ENCODE peak calls at places on chromosomes 12 and 14, in five cellular contexts. One of them, this sample, is unnamed.

GRCh38 chr12:11621797-11622423 is 27.6 kb upstream of the ETV6 start:
- DNase-seq in upper lobe of right lung: no peak
- DNase-seq in upper lobe of left lung: no peak
- DNase-seq in hepatocyte: no peak
- DNase-seq in pancreas: no peak
- DNase-seq in this sample: no peak

GRCh38 chr12:55972045-55972843 is 1.6 kb upstream of the RAB5B start:
- DNase-seq in upper lobe of right lung: no peak
- DNase-seq in upper lobe of left lung: peak; percentile 51
- DNase-seq in hepatocyte: peak; percentile 50
- DNase-seq in pancreas: no peak
- DNase-seq in this sample: no peak

GRCh38 chr14:51884086-51884927 is 23.9 kb downstream of the GNG2 start:
- DNase-seq in upper lobe of right lung: no peak
- DNase-seq in upper lobe of left lung: no peak
- DNase-seq in hepatocyte: no peak
- DNase-seq in pancreas: no peak
- DNase-seq in this sample: no peak

GRCh38 chr12:47808049-47808448 is 11.7 kb downstream of the HDAC7 start:
- DNase-seq in upper lobe of right lung: peak; percentile 77
- DNase-seq in upper lobe of left lung: peak; percentile 78
- DNase-seq in hepatocyte: peak; percentile 49
- DNase-seq in pancreas: no peak
- DNase-seq in this sample: no peak

GRCh38 chr12:47882796-47883546 is 21.8 kb downstream of the VDR start:
- DNase-seq in upper lobe of right lung: peak; percentile 87
- DNase-seq in upper lobe of left lung: peak; percentile 84
- DNase-seq in hepatocyte: no peak
- DNase-seq in pancreas: no peak
- DNase-seq in this sample: no peak

GRCh38 chr12:1805441-1806081 is 14.8 kb upstream of the LRTM2 start:
- DNase-seq in upper lobe of right lung: peak; percentile 55
- DNase-seq in upper lobe of left lung: no peak
- DNase-seq in hepatocyte: no peak
- DNase-seq in pancreas: peak; percentile 44
- DNase-seq in this sample: no peak

GRCh38 chr12:88416155-88416554 is 164.1 kb downstream of the KITLG start:
- DNase-seq in upper lobe of right lung: no peak
- DNase-seq in upper lobe of left lung: no peak
- DNase-seq in hepatocyte: no peak
- DNase-seq in pancreas: no peak
- DNase-seq in this sample: no peak

GRCh38 chr12:81800298-81801148 is 41.4 kb upstream of the PPFIA2 start:
- DNase-seq in upper lobe of right lung: no peak
- DNase-seq in upper lobe of left lung: no peak
- DNase-seq in hepatocyte: no peak
- DNase-seq in pancreas: no peak
- DNase-seq in this sample: no peak

GRCh38 chr14:57753821-57754220 is 112.1 kb downstream of the SLC35F4 start:
- DNase-seq in upper lobe of right lung: no peak
- DNase-seq in upper lobe of left lung: no peak
- DNase-seq in hepatocyte: no peak
- DNase-seq in pancreas: no peak
- DNase-seq in this sample: no peak

GRCh38 chr14:26328766-26329165 is 269.1 kb downstream of the NOVA1 start:
- DNase-seq in upper lobe of right lung: no peak
- DNase-seq in upper lobe of left lung: no peak
- DNase-seq in hepatocyte: peak; percentile 17
- DNase-seq in pancreas: no peak
- DNase-seq in this sample: no peak

GRCh38 chr12:104672501-104673265 is 215.9 kb downstream of the CHST11 start:
- DNase-seq in upper lobe of right lung: peak; percentile 75
- DNase-seq in upper lobe of left lung: peak; percentile 65
- DNase-seq in hepatocyte: no peak
- DNase-seq in pancreas: no peak
- DNase-seq in this sample: no peak

GRCh38 chr12:42326466-42327226 is 679 bp downstream of the PPHLN1 start:
- DNase-seq in upper lobe of right lung: no peak
- DNase-seq in upper lobe of left lung: peak; percentile 29
- DNase-seq in hepatocyte: peak; percentile 15
- DNase-seq in pancreas: no peak
- DNase-seq in this sample: no peak

GRCh38 chr12:25365340-25365730 is 114.6 kb upstream of the KRAS start:
- DNase-seq in upper lobe of right lung: no peak
- DNase-seq in upper lobe of left lung: no peak
- DNase-seq in hepatocyte: no peak
- DNase-seq in pancreas: no peak
- DNase-seq in this sample: no peak

GRCh38 chr12:120041386-120042231 is 52.6 kb downstream of the BICDL1 start:
- DNase-seq in upper lobe of right lung: no peak
- DNase-seq in upper lobe of left lung: no peak
- DNase-seq in hepatocyte: no peak
- DNase-seq in pancreas: no peak
- DNase-seq in this sample: no peak

GRCh38 chr14:22752422-22752821 is 14.1 kb upstream of the OXA1L start:
- DNase-seq in upper lobe of right lung: no peak
- DNase-seq in upper lobe of left lung: no peak
- DNase-seq in hepatocyte: no peak
- DNase-seq in pancreas: no peak
- DNase-seq in this sample: no peak

DNA sequence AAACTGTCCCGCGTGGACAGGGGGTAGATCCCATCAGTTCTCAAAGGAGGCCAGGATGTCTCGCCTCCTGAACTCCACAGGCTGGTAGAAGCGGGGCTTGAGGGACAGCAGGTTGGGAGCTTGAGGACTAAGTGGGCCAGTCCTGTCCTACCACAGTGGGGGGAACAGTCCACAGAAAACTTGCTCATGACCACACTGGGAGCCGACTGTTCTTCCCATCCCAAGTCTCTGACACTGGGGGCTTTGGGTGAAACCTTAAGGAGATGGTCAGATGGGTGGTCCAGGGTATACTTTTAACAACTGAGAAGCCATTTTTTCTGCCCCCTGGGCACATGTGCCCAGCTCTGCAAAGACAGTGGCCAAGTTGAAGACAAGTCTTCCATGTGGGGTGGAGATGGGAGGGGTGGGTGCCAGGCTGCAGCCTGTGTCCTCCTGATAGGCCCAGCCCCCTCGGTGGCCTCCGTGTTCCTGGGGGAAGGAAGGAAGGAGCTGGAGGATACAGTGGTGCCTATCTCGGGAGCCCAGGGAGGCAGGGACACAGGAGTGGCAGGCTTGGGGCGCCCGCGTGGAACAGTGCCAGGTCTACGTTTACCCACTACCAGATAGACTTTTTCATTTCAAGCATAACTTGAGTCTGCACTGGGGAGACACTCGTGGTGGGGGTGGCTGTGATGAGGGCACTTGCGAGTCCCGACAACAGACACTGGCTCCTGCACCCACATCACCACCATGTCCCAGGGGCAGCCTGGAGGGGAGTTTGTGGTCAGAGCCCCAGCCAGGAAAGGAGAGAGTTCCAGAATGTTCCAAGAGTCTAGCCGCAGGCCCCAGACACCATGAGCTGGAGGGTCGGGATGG is 14.7 kb downstream of the RHOF start:
- DNase-seq in upper lobe of right lung: no peak
- DNase-seq in upper lobe of left lung: no peak
- DNase-seq in hepatocyte: no peak
- DNase-seq in pancreas: no peak
- DNase-seq in this sample: no peak
- H3K27ac ChIP-seq in upper lobe of right lung: peak overlapping the region; percentile 24
- H3K27ac ChIP-seq in upper lobe of left lung: peak overlapping the region; percentile 54
- H3K27ac ChIP-seq in hepatocyte: no peak overlapping the region
- H3K27ac ChIP-seq in pancreas: no peak overlapping the region
- H3K27ac ChIP-seq in this sample: no peak overlapping the region

DNA sequence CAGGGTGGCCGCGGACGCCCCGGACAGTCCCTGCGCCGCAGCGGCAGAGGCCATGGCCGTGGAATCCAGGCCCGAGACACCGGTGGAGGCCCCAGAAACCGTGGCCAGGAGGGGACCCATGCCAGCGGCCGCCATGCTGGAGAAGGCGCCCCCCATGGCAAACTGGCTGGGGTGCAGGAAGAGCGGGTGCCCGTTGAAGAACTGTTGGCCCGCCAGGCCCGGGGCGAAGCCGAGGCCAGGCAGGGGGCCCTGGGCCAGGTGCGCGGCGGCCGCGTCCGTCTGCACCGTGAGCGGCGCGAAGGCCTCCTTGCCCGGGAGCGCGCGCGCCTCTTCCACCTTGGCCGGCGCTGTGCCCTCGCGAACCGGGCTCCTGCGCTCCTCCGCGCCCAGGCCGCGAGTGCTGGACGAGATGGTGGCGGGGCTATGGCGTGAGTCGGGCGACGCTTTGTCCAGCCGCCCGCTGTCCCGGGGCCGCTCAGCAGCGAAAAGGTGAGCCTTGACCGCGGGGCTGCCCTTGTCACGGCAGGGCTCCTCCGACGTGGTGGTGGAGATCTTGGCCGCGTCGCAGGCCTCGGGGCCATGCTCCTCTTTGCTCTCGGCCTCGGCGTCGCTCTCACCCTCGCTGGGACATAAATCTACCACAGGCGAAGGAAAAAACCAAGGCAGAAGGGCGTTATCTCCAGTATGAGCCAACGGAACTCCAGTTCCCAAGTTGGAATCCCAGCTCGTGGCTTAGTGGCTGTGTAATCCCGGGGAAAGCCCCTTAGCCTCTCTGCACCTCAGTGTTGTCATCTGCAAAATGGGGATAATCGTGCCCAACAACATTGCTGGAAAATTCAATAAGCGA is 9.6 kb downstream of the TBX3 start:
- DNase-seq in upper lobe of right lung: no peak
- DNase-seq in upper lobe of left lung: no peak
- DNase-seq in hepatocyte: peak; percentile 41
- DNase-seq in pancreas: no peak
- DNase-seq in this sample: no peak
- H3K4me1 ChIP-seq in upper lobe of right lung: peaks cover 17% of the 10 kb centered on the region
- H3K4me1 ChIP-seq in upper lobe of left lung: peaks cover 9% of the 10 kb centered on the region
- H3K4me1 ChIP-seq in hepatocyte: peaks cover 39% of the 10 kb centered on the region
- H3K4me1 ChIP-seq in pancreas: no peaks in the 10 kb centered on the region
- H3K4me1 ChIP-seq in this sample: peaks cover 6% of the 10 kb centered on the region

GRCh38 chr12:68761442-68761812 is 15.5 kb downstream of the SLC35E3 start:
- DNase-seq in upper lobe of right lung: no peak
- DNase-seq in upper lobe of left lung: no peak
- DNase-seq in hepatocyte: no peak
- DNase-seq in pancreas: no peak
- DNase-seq in this sample: no peak

GRCh38 chr12:68759852-68760251 is 13.9 kb downstream of the SLC35E3 start:
- DNase-seq in upper lobe of right lung: no peak
- DNase-seq in upper lobe of left lung: no peak
- DNase-seq in hepatocyte: no peak
- DNase-seq in pancreas: no peak
- DNase-seq in this sample: no peak

GRCh38 chr12:68760806-68761441 is 14.9 kb downstream of the SLC35E3 start:
- DNase-seq in upper lobe of right lung: no peak
- DNase-seq in upper lobe of left lung: no peak
- DNase-seq in hepatocyte: no peak
- DNase-seq in pancreas: no peak
- DNase-seq in this sample: no peak

GRCh38 chr12:68761901-68762630 is 16.1 kb downstream of the SLC35E3 start:
- DNase-seq in upper lobe of right lung: no peak
- DNase-seq in upper lobe of left lung: no peak
- DNase-seq in hepatocyte: no peak
- DNase-seq in pancreas: no peak
- DNase-seq in this sample: no peak

DNA sequence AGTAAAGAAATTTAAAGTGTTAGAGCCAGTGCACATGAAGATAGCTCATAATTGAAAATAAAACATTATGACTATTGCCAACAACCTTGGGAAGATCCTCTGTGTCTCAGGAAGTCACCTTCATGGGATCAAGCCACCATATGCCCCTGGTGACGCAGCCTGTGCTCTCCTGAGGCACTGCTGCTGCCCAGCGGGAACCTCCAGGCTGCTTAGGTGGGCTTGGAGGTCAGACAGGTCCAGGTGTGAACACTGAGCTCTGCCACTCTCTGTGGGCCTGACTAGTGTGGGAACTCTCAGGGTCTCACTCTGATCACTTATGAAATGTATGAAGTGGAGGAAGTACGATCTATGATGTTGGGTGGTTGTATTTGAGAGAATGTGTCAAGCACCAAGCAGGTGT is 16.7 kb downstream of the SLC35E3 start:
- DNase-seq in upper lobe of right lung: no peak
- DNase-seq in upper lobe of left lung: no peak
- DNase-seq in hepatocyte: no peak
- DNase-seq in pancreas: no peak
- DNase-seq in this sample: no peak
- H3K27ac ChIP-seq in upper lobe of right lung: no peak overlapping the region
- H3K27ac ChIP-seq in upper lobe of left lung: no peak overlapping the region
- H3K27ac ChIP-seq in hepatocyte: no peak overlapping the region
- H3K27ac ChIP-seq in pancreas: no peak overlapping the region
- H3K27ac ChIP-seq in this sample: no peak overlapping the region

DNA sequence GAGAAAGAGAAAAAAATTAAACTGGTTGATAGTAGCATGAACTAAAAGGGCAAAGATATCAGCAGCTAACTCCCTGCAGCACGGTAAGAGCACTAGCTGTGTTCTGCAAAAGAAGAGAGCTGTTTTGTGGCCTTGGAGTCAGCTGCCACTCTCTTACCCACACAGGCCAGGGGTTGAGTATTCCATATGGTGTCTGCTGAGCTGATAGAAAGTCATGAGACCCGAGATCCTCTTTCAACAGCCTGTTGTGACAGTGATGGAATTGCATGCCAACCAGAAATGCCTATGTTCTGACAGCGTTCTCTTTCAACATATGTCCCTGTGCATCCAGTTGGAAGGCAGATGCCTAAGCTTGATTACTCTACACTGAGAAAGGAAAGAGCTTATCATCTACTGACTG is 39.9 kb downstream of the TMTC1 start:
- DNase-seq in upper lobe of right lung: no peak
- DNase-seq in upper lobe of left lung: no peak
- DNase-seq in hepatocyte: peak; percentile 12
- DNase-seq in pancreas: no peak
- DNase-seq in this sample: no peak
- H3K4me1 ChIP-seq in upper lobe of right lung: no peaks in the 10 kb centered on the region
- H3K4me1 ChIP-seq in upper lobe of left lung: no peaks in the 10 kb centered on the region
- H3K4me1 ChIP-seq in hepatocyte: no peaks in the 10 kb centered on the region
- H3K4me1 ChIP-seq in pancreas: no peaks in the 10 kb centered on the region
- H3K4me1 ChIP-seq in this sample: no peaks in the 10 kb centered on the region

DNA sequence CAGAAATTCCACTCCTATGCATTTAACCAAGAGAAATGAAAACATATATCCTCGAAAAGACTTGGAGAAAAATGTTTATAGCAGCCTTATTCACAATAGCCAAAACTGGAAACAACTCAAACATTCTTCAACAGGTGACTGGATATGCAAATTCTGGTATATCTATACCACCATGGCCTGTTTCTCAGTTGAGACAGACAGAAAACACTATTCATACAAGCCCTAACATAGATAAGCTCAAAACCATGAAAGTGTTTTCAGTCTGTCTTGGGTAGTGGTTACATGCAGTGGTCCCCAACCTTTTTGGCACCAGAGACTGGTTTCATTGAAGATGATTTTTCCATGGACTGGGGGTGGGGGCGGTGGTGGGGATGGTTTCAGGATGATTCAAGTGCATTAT is 83.8 kb downstream of the SRGAP1 start:
- DNase-seq in upper lobe of right lung: no peak
- DNase-seq in upper lobe of left lung: no peak
- DNase-seq in hepatocyte: no peak
- DNase-seq in pancreas: no peak
- DNase-seq in this sample: no peak
- H3K27ac ChIP-seq in upper lobe of right lung: no peak overlapping the region
- H3K27ac ChIP-seq in upper lobe of left lung: no peak overlapping the region
- H3K27ac ChIP-seq in hepatocyte: no peak overlapping the region
- H3K27ac ChIP-seq in pancreas: no peak overlapping the region
- H3K27ac ChIP-seq in this sample: no peak overlapping the region